ENCODE peak calls at places on chromosomes 16 and 17, in seven cellular contexts. N, T, A, S, C, H and W are unnamed samples.

GRCh38 chr17:12422632-12423031 is 243.1 kb upstream of the MYOCD start:
- DNase-seq in N (no peak), T (peak; percentile 50), A (no peak), S (no peak), C (no peak), H (no peak), W (no peak)

GRCh38 chr16:75064403-75065148 is 52.0 kb downstream of the LDHD start:
- DNase-seq in N (no peak), T (peak; percentile 69), A (no peak), S (peak; percentile 91), C (no peak), H (no peak), W (no peak)

GRCh38 chr16:86019446-86020047 is 120.6 kb downstream of the IRF8 start:
- DNase-seq in N (peak; percentile 70), T (no peak), A (no peak), S (no peak), C (no peak), H (no peak), W (no peak)

GRCh38 chr16:379183-379960 is 2.4 kb downstream of the PGAP6 start:
- DNase-seq in N (peak; percentile 88), T (peak; percentile 84), A (no peak), S (no peak), C (peak; percentile 74), H (no peak), W (no peak)

GRCh38 chr17:61291457-61292311 is 108.0 kb upstream of the TBX2 start:
- DNase-seq in N (no peak), T (no peak), A (no peak), S (no peak), C (no peak), H (no peak), W (no peak)

GRCh38 chr16:14133907-14134306 is 62.8 kb downstream of the MRTFB start:
- DNase-seq in N (no peak), T (no peak), A (no peak), S (no peak), C (no peak), H (no peak), W (no peak)

GRCh38 chr17:38869647-38870258 is at the start of gene LASP1:
- DNase-seq in N (peak; percentile 88), T (peak; percentile 93), A (no peak), S (peak; percentile 88), C (peak; percentile 99), H (peak; percentile 55), W (no peak)

GRCh38 chr17:61669522-61669921 is 78.5 kb upstream of the NACA2 start:
- DNase-seq in N (no peak), T (no peak), A (no peak), S (no peak), C (no peak), H (no peak), W (no peak)

GRCh38 chr16:10688291-10688690 is 6.4 kb downstream of the TEKT5 start:
- DNase-seq in N (no peak), T (peak; percentile 70), A (no peak), S (no peak), C (no peak), H (no peak), W (no peak)

GRCh38 chr16:4828567-4829320 is 18.3 kb downstream of the GLYR1 start:
- DNase-seq in N (no peak), T (peak; percentile 49), A (no peak), S (no peak), C (no peak), H (no peak), W (no peak)

GRCh38 chr17:78735832-78736525 is 46.1 kb downstream of the CYTH1 start:
- DNase-seq in N (no peak), T (peak; percentile 64), A (no peak), S (peak; percentile 20), C (no peak), H (no peak), W (no peak)

DNA sequence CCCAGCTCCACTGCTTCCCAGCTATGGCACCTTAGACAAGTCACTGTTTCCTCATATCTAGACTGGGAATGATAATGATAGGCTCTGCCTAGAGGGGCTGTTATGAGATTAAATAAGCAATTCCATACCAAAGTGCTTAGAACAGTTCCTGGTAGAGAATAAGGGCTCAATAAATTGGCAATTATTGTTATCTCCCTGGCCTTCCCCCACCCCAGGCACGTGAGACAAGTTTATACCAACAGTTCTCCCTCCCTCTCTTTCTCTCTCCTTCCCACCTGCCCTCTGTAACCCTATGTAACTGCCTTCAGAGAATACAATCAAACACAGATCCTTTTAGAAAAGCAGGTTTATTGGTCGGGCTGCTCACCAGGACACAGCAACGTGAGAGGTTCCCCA is 13.9 kb upstream of the STAT3 start:
- DNase-seq in N (no peak), T (peak; percentile 57), A (no peak), S (no peak), C (no peak), H (no peak), W (no peak)
- H3K27ac ChIP-seq in N (peak overlapping the region; percentile 58), T (peak overlapping the region; percentile 64), A (no peak overlapping the region), S (no peak overlapping the region), C (no peak overlapping the region), H (no peak overlapping the region), W (peak overlapping the region; percentile 78)

DNA sequence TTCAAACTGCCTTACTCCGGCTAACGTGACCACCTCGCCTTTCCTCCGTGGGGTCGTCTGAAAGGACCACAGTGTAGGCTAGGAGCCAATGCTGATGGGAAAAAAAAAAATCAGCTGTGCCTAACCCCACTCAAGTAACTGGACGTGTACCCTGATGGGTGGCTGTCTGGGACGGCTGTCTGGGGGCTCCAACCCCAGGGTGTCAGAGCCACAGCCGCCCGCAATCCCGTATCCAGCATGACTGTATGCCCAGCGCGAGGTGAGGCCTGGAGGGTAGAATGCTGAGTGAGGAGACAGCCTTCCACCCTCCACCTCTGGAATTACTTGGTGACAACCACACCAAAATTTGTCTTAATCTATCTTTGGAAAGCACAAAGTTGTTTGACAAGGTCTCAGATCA is 2.8 kb downstream of the CSNK1D start:
- DNase-seq in N (no peak), T (no peak), A (no peak), S (no peak), C (peak; percentile 65), H (no peak), W (no peak)
- TF ChIP-seq POLR2AphosphoS5 in N (no peak), T (no peak), A (no peak), S (no peak), C (no peak), H (no peak), W (no peak)

DNA sequence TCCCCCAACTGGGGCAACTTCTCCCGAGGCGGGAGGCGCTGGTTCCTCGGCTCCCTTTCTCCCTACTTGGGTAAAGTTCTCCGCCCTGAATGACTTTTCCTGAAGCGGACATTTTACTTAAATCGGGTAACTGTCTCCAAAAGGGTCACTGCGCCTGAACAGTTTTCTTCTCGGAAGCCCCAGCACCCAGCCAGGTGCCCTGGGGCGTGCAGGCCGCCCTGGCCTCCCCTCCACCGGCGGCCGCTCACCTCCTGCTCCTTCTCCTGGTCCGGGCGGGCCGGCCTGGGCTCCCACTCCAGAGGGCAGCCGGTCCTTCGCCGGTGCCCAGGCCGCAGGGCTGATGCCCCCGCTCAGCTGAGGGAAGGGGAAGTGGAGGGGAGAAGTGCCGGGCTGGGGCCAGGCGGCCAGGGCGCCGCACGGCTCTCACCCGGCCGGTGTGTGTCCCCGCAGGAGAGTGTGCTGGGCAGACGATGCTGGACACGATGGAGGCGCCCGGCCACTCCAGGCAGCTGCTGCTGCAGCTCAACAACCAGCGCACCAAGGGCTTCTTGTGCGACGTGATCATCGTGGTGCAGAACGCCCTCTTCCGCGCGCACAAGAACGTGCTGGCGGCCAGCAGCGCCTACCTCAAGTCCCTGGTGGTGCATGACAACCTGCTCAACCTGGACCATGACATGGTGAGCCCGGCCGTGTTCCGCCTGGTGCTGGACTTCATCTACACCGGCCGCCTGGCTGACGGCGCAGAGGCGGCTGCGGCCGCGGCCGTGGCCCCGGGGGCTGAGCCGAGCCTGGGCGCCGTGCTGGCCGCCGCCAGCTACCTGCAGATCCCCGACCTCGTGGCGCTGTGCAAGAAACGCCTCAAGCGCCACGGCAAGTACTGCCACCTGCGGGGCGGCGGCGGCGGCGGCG is 1.6 kb downstream of the HIC1 start:
- DNase-seq in N (peak; percentile 66), T (peak; percentile 42), A (no peak), S (no peak), C (peak; percentile 90), H (no peak), W (no peak)
- H3K27ac ChIP-seq in N (no peak overlapping the region), T (peak overlapping the region; percentile 89), A (no peak overlapping the region), S (no peak overlapping the region), C (peak overlapping the region; percentile 88), H (peak overlapping the region; percentile 84), W (no peak overlapping the region)

DNA sequence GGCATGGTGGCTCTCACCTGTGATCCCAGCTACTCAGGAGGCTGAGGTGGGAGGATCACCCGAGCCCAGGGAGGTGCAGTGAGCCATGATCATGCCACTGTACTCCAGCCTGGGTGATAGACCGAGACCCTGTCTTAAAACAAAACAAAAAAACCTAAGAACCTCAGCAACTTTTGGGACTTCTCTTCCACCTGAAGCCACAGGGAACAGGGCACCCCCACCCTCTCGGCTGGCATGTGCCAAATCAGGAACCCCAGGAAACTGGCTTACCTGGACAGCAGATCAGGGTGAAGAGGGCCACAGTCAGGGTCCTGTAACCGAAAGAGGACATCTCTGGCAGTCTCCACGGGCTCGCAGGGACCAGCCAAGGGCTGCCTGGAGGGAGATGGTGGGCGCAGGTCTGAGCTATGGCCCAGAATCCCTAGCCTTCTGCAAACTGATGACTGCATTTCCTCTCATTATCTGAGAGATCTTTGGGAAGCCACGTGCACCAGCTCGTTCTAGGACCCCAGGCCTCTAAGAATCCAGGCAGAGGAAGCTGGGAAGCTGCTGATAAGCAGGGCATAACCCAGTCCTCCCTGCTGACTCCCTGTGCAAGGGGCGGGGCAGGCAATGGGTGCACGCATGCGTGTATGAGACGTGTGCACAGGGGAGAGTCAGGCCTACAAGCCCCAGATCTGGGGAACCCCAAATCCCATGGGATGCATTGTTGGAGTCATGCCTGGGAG is 8.4 kb downstream of the PRR29 start:
- DNase-seq in N (no peak), T (no peak), A (no peak), S (no peak), C (peak; percentile 87), H (no peak), W (no peak)
- TF ChIP-seq POLR2AphosphoS5 in N (no peak), T (peak; percentile 6), A (no peak), S (no peak), C (peak; percentile 92), H (no peak), W (no peak)

GRCh38 chr17:31488982-31489294 is 97.5 kb downstream of the RAB11FIP4 start:
- DNase-seq in N (peak; percentile 40), T (no peak), A (no peak), S (no peak), C (no peak), H (no peak), W (no peak)
- H3K27ac ChIP-seq in N (peak overlapping the region; percentile 59), T (peak overlapping the region; percentile 94), A (no peak overlapping the region), S (no peak overlapping the region), C (peak overlapping the region; percentile 92), H (no peak overlapping the region), W (no peak overlapping the region)